ENCODE peak calls at places on chromosomes 1 and 21, in four cellular contexts. One of them, this sample, is unnamed.

GRCh38 chr1:1144122-1144842 is 28.4 kb upstream of the C1orf159 start:
- DNase-seq in WTC11: peak
- DNase-seq in K562: no peak
- DNase-seq in GM12878: no peak
- DNase-seq in this sample: no peak

GRCh38 chr1:54569339-54569738 is 21.3 kb downstream of the ACOT11 start:
- DNase-seq in WTC11: no peak
- DNase-seq in K562: no peak
- DNase-seq in GM12878: no peak
- DNase-seq in this sample: no peak

GRCh38 chr21:46028547-46029200 is 47.1 kb downstream of the COL6A1 start:
- DNase-seq in WTC11: no peak
- DNase-seq in K562: no peak
- DNase-seq in GM12878: no peak
- DNase-seq in this sample: no peak

GRCh38 chr1:1929639-1930545 is 10.8 kb upstream of the TMEM52 start:
- DNase-seq in WTC11: no peak
- DNase-seq in K562: no peak
- DNase-seq in GM12878: no peak
- DNase-seq in this sample: no peak

GRCh38 chr1:25524568-25525359 is 18.6 kb upstream of the LDLRAP1 start:
- DNase-seq in WTC11: no peak
- DNase-seq in K562: no peak
- DNase-seq in GM12878: no peak
- DNase-seq in this sample: no peak

GRCh38 chr1:46372440-46372839 is 21.7 kb upstream of the FAAH start:
- DNase-seq in WTC11: no peak
- DNase-seq in K562: no peak
- DNase-seq in GM12878: no peak
- DNase-seq in this sample: no peak

GRCh38 chr21:14452031-14452778 is 69.3 kb upstream of the HSPA13 start:
- DNase-seq in WTC11: no peak
- DNase-seq in K562: peak
- DNase-seq in GM12878: no peak
- DNase-seq in this sample: no peak

GRCh38 chr1:183483224-183483623 is 10.9 kb downstream of the SMG7 start:
- DNase-seq in WTC11: no peak
- DNase-seq in K562: no peak
- DNase-seq in GM12878: no peak
- DNase-seq in this sample: no peak

GRCh38 chr1:42173155-42173933 is 8.8 kb upstream of the GUCA2A start:
- DNase-seq in WTC11: peak
- DNase-seq in K562: peak
- DNase-seq in GM12878: no peak
- DNase-seq in this sample: peak

GRCh38 chr1:239555350-239555749 is 169.0 kb downstream of the CHRM3 start:
- DNase-seq in WTC11: peak
- DNase-seq in K562: no peak
- DNase-seq in GM12878: no peak
- DNase-seq in this sample: no peak

GRCh38 chr21:29025328-29025713 is 853 bp downstream of the USP16 start:
- DNase-seq in WTC11: no peak
- DNase-seq in K562: no peak
- DNase-seq in GM12878: no peak
- DNase-seq in this sample: no peak

GRCh38 chr1:93251966-93252365 is 71.4 kb downstream of the CCDC18 start:
- DNase-seq in WTC11: no peak
- DNase-seq in K562: no peak
- DNase-seq in GM12878: no peak
- DNase-seq in this sample: no peak

GRCh38 chr1:156936191-156936590 is 15.8 kb downstream of the LRRC71 start:
- DNase-seq in WTC11: no peak
- DNase-seq in K562: no peak
- DNase-seq in GM12878: no peak
- DNase-seq in this sample: no peak

GRCh38 chr1:180857947-180858768 is 54.5 kb upstream of the KIAA1614 start:
- DNase-seq in WTC11: no peak
- DNase-seq in K562: no peak
- DNase-seq in GM12878: no peak
- DNase-seq in this sample: no peak

GRCh38 chr1:226987179-226987536 is 47.1 kb downstream of the COQ8A start:
- DNase-seq in WTC11: no peak
- DNase-seq in K562: no peak
- DNase-seq in GM12878: no peak
- DNase-seq in this sample: no peak

GRCh38 chr1:78092686-78093085 is 46.9 kb downstream of the GIPC2 start:
- DNase-seq in WTC11: no peak
- DNase-seq in K562: no peak
- DNase-seq in GM12878: no peak
- DNase-seq in this sample: no peak

GRCh38 chr1:235947989-235948388 is 81.3 kb upstream of the LYST start:
- DNase-seq in WTC11: no peak
- DNase-seq in K562: no peak
- DNase-seq in GM12878: no peak
- DNase-seq in this sample: no peak

GRCh38 chr1:185652348-185652747 is 81.8 kb upstream of the HMCN1 start:
- DNase-seq in WTC11: no peak
- DNase-seq in K562: no peak
- DNase-seq in GM12878: no peak
- DNase-seq in this sample: no peak

GRCh38 chr1:98035587-98035986 is 114.8 kb upstream of the DPYD start:
- DNase-seq in WTC11: no peak
- DNase-seq in K562: no peak
- DNase-seq in GM12878: no peak
- DNase-seq in this sample: no peak

GRCh38 chr1:17276568-17276967 is 27.7 kb downstream of the PADI3 start:
- DNase-seq in WTC11: no peak
- DNase-seq in K562: no peak
- DNase-seq in GM12878: no peak
- DNase-seq in this sample: no peak

GRCh38 chr1:2582401-2582800 is 4.2 kb upstream of the PRXL2B start:
- DNase-seq in WTC11: no peak
- DNase-seq in K562: no peak
- DNase-seq in GM12878: no peak
- DNase-seq in this sample: no peak

GRCh38 chr1:24720152-24720551 is 25.1 kb upstream of the CLIC4 start:
- DNase-seq in WTC11: no peak
- DNase-seq in K562: peak
- DNase-seq in GM12878: no peak
- DNase-seq in this sample: no peak

GRCh38 chr1:44566281-44567046 is 107.8 kb downstream of the TMEM53 start:
- DNase-seq in WTC11: no peak
- DNase-seq in K562: no peak
- DNase-seq in GM12878: no peak
- DNase-seq in this sample: no peak

GRCh38 chr1:29599826-29600225 is 363.5 kb downstream of the PTPRU start:
- DNase-seq in WTC11: no peak
- DNase-seq in K562: no peak
- DNase-seq in GM12878: no peak
- DNase-seq in this sample: no peak

GRCh38 chr1:48073773-48074172 is 76.6 kb upstream of the TRABD2B start:
- DNase-seq in WTC11: no peak
- DNase-seq in K562: no peak
- DNase-seq in GM12878: no peak
- DNase-seq in this sample: no peak

DNA sequence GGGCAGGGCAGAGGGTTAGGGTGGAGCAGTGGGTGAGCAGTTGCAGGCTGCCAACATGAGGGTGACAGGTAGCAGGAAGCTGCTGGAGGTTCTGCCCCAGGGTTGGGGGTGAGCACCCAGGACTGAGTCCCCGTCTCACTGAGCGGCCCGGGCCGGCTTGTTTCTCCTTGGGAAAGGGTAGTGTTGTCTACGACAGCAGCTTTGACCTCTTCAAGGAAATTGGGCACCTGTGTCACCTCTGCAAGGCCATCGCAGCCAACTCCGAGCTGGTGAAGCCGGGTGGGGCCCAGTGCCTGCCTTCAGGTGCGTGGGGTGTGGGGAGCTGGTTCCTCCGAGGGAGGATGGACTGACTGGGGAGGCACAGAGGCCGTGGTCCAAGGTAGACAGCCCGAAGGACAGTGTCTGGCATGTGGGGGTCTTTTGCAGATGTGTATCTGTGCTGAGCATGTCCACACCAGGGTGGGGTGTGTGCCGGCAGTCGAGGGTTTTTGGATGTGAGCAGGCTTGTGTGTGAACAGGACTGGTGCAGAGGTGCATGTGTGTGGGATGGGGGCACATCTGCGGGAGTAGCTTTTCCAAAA is 51.9 kb downstream of the DISP3 start:
- DNase-seq in WTC11: peak
- DNase-seq in K562: no peak
- DNase-seq in GM12878: no peak
- DNase-seq in this sample: no peak
- TF ChIP-seq USF1 in WTC11: no peak
- TF ChIP-seq USF1 in K562: no peak
- TF ChIP-seq USF1 in GM12878: no peak
- TF ChIP-seq USF1 in this sample: no peak

GRCh38 chr1:4754816-4755215 is 100.4 kb downstream of the AJAP1 start:
- DNase-seq in WTC11: no peak
- DNase-seq in K562: no peak
- DNase-seq in GM12878: no peak
- DNase-seq in this sample: no peak

GRCh38 chr1:4756184-4756504 is 101.7 kb downstream of the AJAP1 start:
- DNase-seq in WTC11: no peak
- DNase-seq in K562: no peak
- DNase-seq in GM12878: no peak
- DNase-seq in this sample: no peak

GRCh38 chr1:4756851-4757580 is 102.6 kb downstream of the AJAP1 start:
- DNase-seq in WTC11: no peak
- DNase-seq in K562: no peak
- DNase-seq in GM12878: no peak
- DNase-seq in this sample: no peak

GRCh38 chr1:4752059-4752458 is 97.7 kb downstream of the AJAP1 start:
- DNase-seq in WTC11: no peak
- DNase-seq in K562: no peak
- DNase-seq in GM12878: no peak
- DNase-seq in this sample: no peak

DNA sequence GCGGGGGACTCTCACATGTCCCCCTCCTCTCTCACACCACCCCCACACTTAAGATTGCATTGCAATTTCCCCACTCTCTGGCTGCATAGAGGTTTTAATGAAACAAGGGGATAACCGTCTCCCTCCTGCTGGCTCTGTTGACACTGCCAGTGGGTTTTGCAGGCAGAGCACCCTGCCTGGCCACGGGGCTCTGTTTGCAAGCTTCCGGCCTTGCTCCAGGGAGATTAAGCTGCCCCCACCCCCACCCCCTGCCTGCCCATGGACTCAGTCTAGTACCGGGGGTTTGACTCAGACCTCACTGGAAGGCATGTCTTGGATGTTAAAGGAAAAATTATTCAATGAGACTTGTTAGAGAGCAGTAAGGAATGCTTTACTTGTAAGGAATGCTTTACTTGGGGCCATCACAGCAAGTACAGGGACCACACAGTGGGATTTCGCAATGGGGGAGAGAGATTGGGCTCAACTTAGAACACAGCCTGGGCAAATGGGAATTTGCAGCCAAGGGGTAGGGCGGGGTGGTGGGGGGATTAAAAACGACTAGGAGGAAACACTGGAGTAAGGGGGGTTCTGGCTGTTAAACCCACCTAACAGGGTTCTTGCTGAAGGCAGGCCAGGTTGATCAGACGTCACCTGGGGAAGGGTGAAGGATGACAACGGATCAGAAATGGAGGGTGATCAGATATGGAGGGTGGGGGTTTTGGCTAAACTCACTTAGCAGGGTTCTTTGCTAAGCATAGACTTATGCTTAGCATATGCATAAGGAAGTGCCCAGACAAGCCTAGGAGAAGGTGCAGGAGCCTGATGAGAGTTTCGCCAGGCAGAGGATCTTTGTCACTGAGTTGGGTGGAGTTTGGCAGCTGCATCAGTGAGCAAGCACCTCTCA is 101.1 kb downstream of the AJAP1 start:
- DNase-seq in WTC11: no peak
- DNase-seq in K562: no peak
- DNase-seq in GM12878: no peak
- DNase-seq in this sample: peak
- TF ChIP-seq USF1 in WTC11: no peak
- TF ChIP-seq USF1 in K562: no peak
- TF ChIP-seq USF1 in GM12878: no peak
- TF ChIP-seq USF1 in this sample: no peak

GRCh38 chr21:19607983-19608668 is 1204.5 kb upstream of the TMPRSS15 start:
- DNase-seq in WTC11: no peak
- DNase-seq in K562: no peak
- DNase-seq in GM12878: no peak
- DNase-seq in this sample: no peak
- TF ChIP-seq USF1 in WTC11: no peak
- TF ChIP-seq USF1 in K562: no peak
- TF ChIP-seq USF1 in GM12878: no peak
- TF ChIP-seq USF1 in this sample: no peak

GRCh38 chr1:76125441-76126215 is 51.1 kb downstream of the ST6GALNAC3 start:
- DNase-seq in WTC11: no peak
- DNase-seq in K562: no peak
- DNase-seq in GM12878: no peak
- DNase-seq in this sample: no peak
- TF ChIP-seq USF1 in WTC11: no peak
- TF ChIP-seq USF1 in K562: no peak
- TF ChIP-seq USF1 in GM12878: no peak
- TF ChIP-seq USF1 in this sample: no peak

GRCh38 chr21:40388046-40388445 is 458.9 kb downstream of the DSCAM start:
- DNase-seq in WTC11: no peak
- DNase-seq in K562: no peak
- DNase-seq in GM12878: no peak
- DNase-seq in this sample: no peak

GRCh38 chr21:40383951-40384350 is 463.0 kb downstream of the DSCAM start:
- DNase-seq in WTC11: no peak
- DNase-seq in K562: no peak
- DNase-seq in GM12878: no peak
- DNase-seq in this sample: peak

GRCh38 chr21:40386981-40387380 is 460.0 kb downstream of the DSCAM start:
- DNase-seq in WTC11: no peak
- DNase-seq in K562: no peak
- DNase-seq in GM12878: no peak
- DNase-seq in this sample: no peak

GRCh38 chr21:40385883-40386282 is 461.1 kb downstream of the DSCAM start:
- DNase-seq in WTC11: no peak
- DNase-seq in K562: no peak
- DNase-seq in GM12878: no peak
- DNase-seq in this sample: no peak

GRCh38 chr21:40386301-40386911 is 460.6 kb downstream of the DSCAM start:
- DNase-seq in WTC11: peak
- DNase-seq in K562: peak
- DNase-seq in GM12878: no peak
- DNase-seq in this sample: peak
- TF ChIP-seq USF1 in WTC11: no peak
- TF ChIP-seq USF1 in K562: no peak
- TF ChIP-seq USF1 in GM12878: no peak
- TF ChIP-seq USF1 in this sample: no peak

DNA sequence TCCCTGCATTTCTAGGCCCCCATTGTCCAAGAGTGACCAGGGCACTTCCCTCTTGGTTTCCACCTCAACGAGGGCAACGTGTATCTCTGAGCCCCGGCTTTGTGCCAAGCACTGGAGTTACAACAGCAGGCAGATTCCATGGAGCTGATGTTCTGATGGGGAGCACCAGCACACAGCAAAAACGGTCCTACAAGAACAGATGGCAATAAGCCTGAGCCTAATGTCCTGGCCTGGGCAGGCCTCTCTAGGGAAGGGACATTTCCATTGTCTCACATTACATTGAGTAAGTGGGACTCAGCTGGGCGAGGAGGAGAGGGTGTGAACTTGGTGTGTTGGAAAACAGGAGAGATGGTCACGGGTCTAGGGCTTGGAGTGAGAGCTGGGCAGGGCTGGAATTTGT is 27.2 kb upstream of the NPPB start:
- DNase-seq in WTC11: no peak
- DNase-seq in K562: no peak
- DNase-seq in GM12878: no peak
- DNase-seq in this sample: no peak
- TF ChIP-seq USF1 in WTC11: no peak
- TF ChIP-seq USF1 in K562: no peak
- TF ChIP-seq USF1 in GM12878: no peak
- TF ChIP-seq USF1 in this sample: no peak

This sample was measured in SK-N-SH.